ENCODE peak calls at places on chromosomes 3 and 15, in nine cellular contexts. One of them, this sample, is unnamed.

GRCh38 chr3:72152551-72153476 is 367.9 kb upstream of the PROK2 start:
- DNase-seq in CD8-positive, alpha-beta T cell: no peak
- DNase-seq in body of pancreas: peak; percentile 87
- DNase-seq in fibroblast of lung: peak; percentile 88
- DNase-seq in spleen: no peak
- DNase-seq in endodermal cell: no peak
- DNase-seq in Peyer's patch: peak; percentile 74
- DNase-seq in colonic mucosa: peak; percentile 80
- DNase-seq in H9: no peak
- DNase-seq in this sample: no peak

GRCh38 chr15:25170781-25171110 is 216.0 kb downstream of the SNRPN start:
- DNase-seq in CD8-positive, alpha-beta T cell: no peak
- DNase-seq in body of pancreas: peak; percentile 5
- DNase-seq in fibroblast of lung: no peak
- DNase-seq in spleen: no peak
- DNase-seq in endodermal cell: peak; percentile 21
- DNase-seq in Peyer's patch: no peak
- DNase-seq in colonic mucosa: no peak
- DNase-seq in H9: peak; percentile 6
- DNase-seq in this sample: no peak

GRCh38 chr3:127392146-127392470 is 104.3 kb upstream of the PRR20G start:
- DNase-seq in CD8-positive, alpha-beta T cell: no peak
- DNase-seq in body of pancreas: no peak
- DNase-seq in fibroblast of lung: no peak
- DNase-seq in spleen: peak; percentile 41
- DNase-seq in endodermal cell: no peak
- DNase-seq in Peyer's patch: no peak
- DNase-seq in colonic mucosa: no peak
- DNase-seq in H9: no peak
- DNase-seq in this sample: no peak

GRCh38 chr3:127136024-127136600 is 56.8 kb upstream of the PRR23E start:
- DNase-seq in CD8-positive, alpha-beta T cell: no peak
- DNase-seq in body of pancreas: no peak
- DNase-seq in fibroblast of lung: no peak
- DNase-seq in spleen: no peak
- DNase-seq in endodermal cell: no peak
- DNase-seq in Peyer's patch: no peak
- DNase-seq in colonic mucosa: no peak
- DNase-seq in H9: no peak
- DNase-seq in this sample: no peak

GRCh38 chr15:67063689-67064606 is 1.5 kb upstream of the SMAD3 start:
- DNase-seq in CD8-positive, alpha-beta T cell: no peak
- DNase-seq in body of pancreas: peak; percentile 62
- DNase-seq in fibroblast of lung: no peak
- DNase-seq in spleen: no peak
- DNase-seq in endodermal cell: peak; percentile 93
- DNase-seq in Peyer's patch: peak; percentile 81
- DNase-seq in colonic mucosa: peak; percentile 76
- DNase-seq in H9: peak; percentile 84
- DNase-seq in this sample: no peak

GRCh38 chr15:60243769-60244168 is 154.0 kb downstream of the ANXA2 start:
- DNase-seq in CD8-positive, alpha-beta T cell: no peak
- DNase-seq in body of pancreas: no peak
- DNase-seq in fibroblast of lung: no peak
- DNase-seq in spleen: no peak
- DNase-seq in endodermal cell: no peak
- DNase-seq in Peyer's patch: no peak
- DNase-seq in colonic mucosa: no peak
- DNase-seq in H9: no peak
- DNase-seq in this sample: no peak

GRCh38 chr15:58985443-58985842 is 2.0 kb upstream of the RNF111 start:
- DNase-seq in CD8-positive, alpha-beta T cell: no peak
- DNase-seq in body of pancreas: peak; percentile 20
- DNase-seq in fibroblast of lung: peak; percentile 56
- DNase-seq in spleen: no peak
- DNase-seq in endodermal cell: peak; percentile 60
- DNase-seq in Peyer's patch: peak; percentile 70
- DNase-seq in colonic mucosa: no peak
- DNase-seq in H9: peak; percentile 45
- DNase-seq in this sample: no peak

GRCh38 chr3:128584412-128585020 is 66.1 kb downstream of the RPN1 start:
- DNase-seq in CD8-positive, alpha-beta T cell: no peak
- DNase-seq in body of pancreas: peak; percentile 85
- DNase-seq in fibroblast of lung: peak; percentile 64
- DNase-seq in spleen: peak; percentile 89
- DNase-seq in endodermal cell: peak; percentile 95
- DNase-seq in Peyer's patch: peak; percentile 65
- DNase-seq in colonic mucosa: peak; percentile 72
- DNase-seq in H9: peak; percentile 93
- DNase-seq in this sample: peak; percentile 84

DNA sequence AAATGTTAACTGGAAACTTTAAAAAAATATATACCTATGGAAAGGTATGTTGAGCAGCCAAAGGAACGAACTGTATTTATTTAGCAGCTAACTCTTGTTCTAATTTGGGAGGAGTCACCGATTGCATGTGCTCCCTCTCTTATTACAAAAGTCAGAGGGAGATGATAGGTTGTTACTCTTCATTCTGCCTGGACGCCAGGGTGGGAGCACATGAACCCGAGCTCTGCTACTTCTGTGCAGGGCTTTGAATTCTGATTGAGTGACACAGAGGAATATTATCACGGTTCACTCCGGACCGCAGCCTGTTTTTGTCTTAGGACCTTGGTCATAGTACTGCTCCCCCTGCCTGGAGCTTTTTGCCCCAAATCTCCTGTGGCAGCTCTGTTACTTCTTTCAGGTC is 36.9 kb upstream of the LRIG1 start:
- DNase-seq in CD8-positive, alpha-beta T cell: no peak
- DNase-seq in body of pancreas: no peak
- DNase-seq in fibroblast of lung: no peak
- DNase-seq in spleen: no peak
- DNase-seq in endodermal cell: peak; percentile 35
- DNase-seq in Peyer's patch: no peak
- DNase-seq in colonic mucosa: no peak
- DNase-seq in H9: no peak
- DNase-seq in this sample: no peak
- TF ChIP-seq CTCF in CD8-positive, alpha-beta T cell: no peak
- TF ChIP-seq CTCF in body of pancreas: no peak
- TF ChIP-seq CTCF in fibroblast of lung: no peak
- TF ChIP-seq CTCF in spleen: no peak
- TF ChIP-seq CTCF in endodermal cell: no peak
- TF ChIP-seq CTCF in Peyer's patch: no peak
- TF ChIP-seq CTCF in colonic mucosa: no peak
- TF ChIP-seq CTCF in H9: no peak
- TF ChIP-seq CTCF in this sample: no peak

GRCh38 chr3:123414958-123415792 is 33.7 kb downstream of the ADCY5 start:
- DNase-seq in CD8-positive, alpha-beta T cell: no peak
- DNase-seq in body of pancreas: no peak
- DNase-seq in fibroblast of lung: no peak
- DNase-seq in spleen: peak; percentile 65
- DNase-seq in endodermal cell: no peak
- DNase-seq in Peyer's patch: no peak
- DNase-seq in colonic mucosa: no peak
- DNase-seq in H9: no peak
- DNase-seq in this sample: no peak

GRCh38 chr3:123411340-123412040 is 37.4 kb downstream of the ADCY5 start:
- DNase-seq in CD8-positive, alpha-beta T cell: no peak
- DNase-seq in body of pancreas: no peak
- DNase-seq in fibroblast of lung: no peak
- DNase-seq in spleen: no peak
- DNase-seq in endodermal cell: no peak
- DNase-seq in Peyer's patch: peak; percentile 75
- DNase-seq in colonic mucosa: peak; percentile 47
- DNase-seq in H9: no peak
- DNase-seq in this sample: no peak

GRCh38 chr3:123410149-123410515 is 38.8 kb downstream of the ADCY5 start:
- DNase-seq in CD8-positive, alpha-beta T cell: no peak
- DNase-seq in body of pancreas: no peak
- DNase-seq in fibroblast of lung: no peak
- DNase-seq in spleen: no peak
- DNase-seq in endodermal cell: no peak
- DNase-seq in Peyer's patch: no peak
- DNase-seq in colonic mucosa: no peak
- DNase-seq in H9: no peak
- DNase-seq in this sample: no peak

GRCh38 chr3:123412076-123412475 is 36.8 kb downstream of the ADCY5 start:
- DNase-seq in CD8-positive, alpha-beta T cell: no peak
- DNase-seq in body of pancreas: no peak
- DNase-seq in fibroblast of lung: no peak
- DNase-seq in spleen: peak; percentile 59
- DNase-seq in endodermal cell: peak; percentile 82
- DNase-seq in Peyer's patch: no peak
- DNase-seq in colonic mucosa: no peak
- DNase-seq in H9: peak; percentile 59
- DNase-seq in this sample: no peak

GRCh38 chr3:123412811-123413588 is 35.9 kb downstream of the ADCY5 start:
- DNase-seq in CD8-positive, alpha-beta T cell: no peak
- DNase-seq in body of pancreas: no peak
- DNase-seq in fibroblast of lung: no peak
- DNase-seq in spleen: peak; percentile 66
- DNase-seq in endodermal cell: no peak
- DNase-seq in Peyer's patch: no peak
- DNase-seq in colonic mucosa: no peak
- DNase-seq in H9: no peak
- DNase-seq in this sample: no peak
- H3K27ac ChIP-seq in CD8-positive, alpha-beta T cell: no peak overlapping the region
- H3K27ac ChIP-seq in body of pancreas: no peak overlapping the region
- H3K27ac ChIP-seq in fibroblast of lung: no peak overlapping the region
- H3K27ac ChIP-seq in spleen: peak overlapping the region; percentile 66
- H3K27ac ChIP-seq in endodermal cell: no peak overlapping the region
- H3K27ac ChIP-seq in Peyer's patch: peak overlapping the region; percentile 68
- H3K27ac ChIP-seq in colonic mucosa: peak overlapping the region; percentile 44
- H3K27ac ChIP-seq in H9: no peak overlapping the region
- H3K27ac ChIP-seq in this sample: no peak overlapping the region

DNA sequence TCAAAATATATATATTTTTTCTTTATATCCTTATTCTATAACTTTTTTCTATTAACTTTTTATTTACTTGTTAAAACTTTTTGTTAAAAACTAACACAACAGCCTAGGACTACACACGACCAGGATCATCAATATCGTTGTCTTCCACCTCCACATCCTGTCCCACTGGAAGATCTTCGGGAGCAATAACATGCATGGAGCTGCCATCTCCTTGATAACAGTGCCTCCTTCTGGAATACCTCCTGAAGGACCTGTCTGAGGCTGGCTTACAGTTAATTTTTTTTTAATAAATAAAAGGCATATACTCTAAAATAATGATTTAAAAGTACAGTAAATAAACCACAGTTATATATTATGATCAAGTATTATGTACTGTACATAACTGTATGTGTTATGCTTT is 58.9 kb downstream of the SFMBT1 start:
- DNase-seq in CD8-positive, alpha-beta T cell: no peak
- DNase-seq in body of pancreas: no peak
- DNase-seq in fibroblast of lung: peak; percentile 65
- DNase-seq in spleen: no peak
- DNase-seq in endodermal cell: no peak
- DNase-seq in Peyer's patch: no peak
- DNase-seq in colonic mucosa: no peak
- DNase-seq in H9: no peak
- DNase-seq in this sample: no peak
- TF ChIP-seq CTCF in CD8-positive, alpha-beta T cell: no peak
- TF ChIP-seq CTCF in body of pancreas: peak; percentile 29
- TF ChIP-seq CTCF in fibroblast of lung: peak; percentile 37
- TF ChIP-seq CTCF in spleen: no peak
- TF ChIP-seq CTCF in endodermal cell: peak; percentile 76
- TF ChIP-seq CTCF in Peyer's patch: peak; percentile 28
- TF ChIP-seq CTCF in colonic mucosa: peak; percentile 17
- TF ChIP-seq CTCF in H9: peak; percentile 63
- TF ChIP-seq CTCF in this sample: no peak

GRCh38 chr15:90990446-90990845 is 3.9 kb downstream of the PRC1 start:
- DNase-seq in CD8-positive, alpha-beta T cell: no peak
- DNase-seq in body of pancreas: no peak
- DNase-seq in fibroblast of lung: no peak
- DNase-seq in spleen: no peak
- DNase-seq in endodermal cell: no peak
- DNase-seq in Peyer's patch: no peak
- DNase-seq in colonic mucosa: no peak
- DNase-seq in H9: no peak
- DNase-seq in this sample: no peak

GRCh38 chr15:90988249-90988648 is 6.1 kb downstream of the PRC1 start:
- DNase-seq in CD8-positive, alpha-beta T cell: no peak
- DNase-seq in body of pancreas: no peak
- DNase-seq in fibroblast of lung: peak; percentile 12
- DNase-seq in spleen: no peak
- DNase-seq in endodermal cell: no peak
- DNase-seq in Peyer's patch: no peak
- DNase-seq in colonic mucosa: no peak
- DNase-seq in H9: no peak
- DNase-seq in this sample: no peak

GRCh38 chr15:90987561-90988141 is 6.7 kb downstream of the PRC1 start:
- DNase-seq in CD8-positive, alpha-beta T cell: no peak
- DNase-seq in body of pancreas: no peak
- DNase-seq in fibroblast of lung: peak; percentile 8
- DNase-seq in spleen: no peak
- DNase-seq in endodermal cell: no peak
- DNase-seq in Peyer's patch: no peak
- DNase-seq in colonic mucosa: no peak
- DNase-seq in H9: no peak
- DNase-seq in this sample: no peak

GRCh38 chr15:90986790-90987507 is 7.4 kb downstream of the PRC1 start:
- DNase-seq in CD8-positive, alpha-beta T cell: no peak
- DNase-seq in body of pancreas: no peak
- DNase-seq in fibroblast of lung: no peak
- DNase-seq in spleen: no peak
- DNase-seq in endodermal cell: no peak
- DNase-seq in Peyer's patch: no peak
- DNase-seq in colonic mucosa: no peak
- DNase-seq in H9: no peak
- DNase-seq in this sample: no peak

GRCh38 chr15:90989040-90989768 is 5.1 kb downstream of the PRC1 start:
- DNase-seq in CD8-positive, alpha-beta T cell: no peak
- DNase-seq in body of pancreas: no peak
- DNase-seq in fibroblast of lung: no peak
- DNase-seq in spleen: no peak
- DNase-seq in endodermal cell: no peak
- DNase-seq in Peyer's patch: no peak
- DNase-seq in colonic mucosa: no peak
- DNase-seq in H9: no peak
- DNase-seq in this sample: no peak
- H3K27ac ChIP-seq in CD8-positive, alpha-beta T cell: no peak overlapping the region
- H3K27ac ChIP-seq in body of pancreas: no peak overlapping the region
- H3K27ac ChIP-seq in fibroblast of lung: no peak overlapping the region
- H3K27ac ChIP-seq in spleen: no peak overlapping the region
- H3K27ac ChIP-seq in endodermal cell: no peak overlapping the region
- H3K27ac ChIP-seq in Peyer's patch: no peak overlapping the region
- H3K27ac ChIP-seq in colonic mucosa: no peak overlapping the region
- H3K27ac ChIP-seq in H9: no peak overlapping the region
- H3K27ac ChIP-seq in this sample: no peak overlapping the region

DNA sequence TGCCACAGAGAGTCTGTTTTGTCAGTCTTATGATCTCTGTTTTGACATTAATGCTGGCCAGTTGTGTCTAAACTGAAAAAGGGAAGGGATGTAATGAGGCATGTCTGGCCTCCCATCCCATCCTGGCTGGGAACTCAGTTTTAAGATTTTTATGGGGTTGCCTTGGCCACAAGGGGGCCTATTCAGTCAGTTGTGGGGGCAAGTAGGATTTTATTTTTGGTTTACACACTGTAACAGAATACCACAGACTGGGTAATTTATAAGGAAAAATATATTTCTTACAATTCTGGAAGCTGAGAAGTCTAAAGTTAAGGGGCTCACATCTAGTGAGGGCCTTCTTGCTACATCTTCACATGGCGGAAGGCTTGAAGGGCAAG is 129.8 kb downstream of the TMEM108 start:
- DNase-seq in CD8-positive, alpha-beta T cell: no peak
- DNase-seq in body of pancreas: no peak
- DNase-seq in fibroblast of lung: no peak
- DNase-seq in spleen: no peak
- DNase-seq in endodermal cell: no peak
- DNase-seq in Peyer's patch: no peak
- DNase-seq in colonic mucosa: no peak
- DNase-seq in H9: no peak
- DNase-seq in this sample: no peak
- TF ChIP-seq CTCF in CD8-positive, alpha-beta T cell: no peak
- TF ChIP-seq CTCF in body of pancreas: no peak
- TF ChIP-seq CTCF in fibroblast of lung: no peak
- TF ChIP-seq CTCF in spleen: no peak
- TF ChIP-seq CTCF in endodermal cell: peak; percentile 50
- TF ChIP-seq CTCF in Peyer's patch: no peak
- TF ChIP-seq CTCF in colonic mucosa: no peak
- TF ChIP-seq CTCF in H9: peak; percentile 56
- TF ChIP-seq CTCF in this sample: no peak

This sample was measured in RWPE1.